ENCODE peak calls at places on chromosome 10, in five cellular contexts. V is kidney tubule cell; Y is central memory CD4-positive, alpha-beta T cell; B is kidney epithelial cell; O is T-helper 9 cell. I is an unnamed sample.

GRCh38 chr10:99983280-99983988 is 26.3 kb downstream of the DNMBP start:
- DNase-seq in V (peak; percentile 54), Y (no peak), B (no peak), O (no peak), I (no peak)

GRCh38 chr10:17406036-17406834 is 48.2 kb downstream of the ST8SIA6 start:
- DNase-seq in V (no peak), Y (no peak), B (no peak), O (no peak), I (no peak)

GRCh38 chr10:2886662-2887061 is 180.7 kb upstream of the PFKP start:
- DNase-seq in V (no peak), Y (no peak), B (no peak), O (no peak), I (no peak)

GRCh38 chr10:97673736-97674525 is 13.1 kb downstream of the AVPI1 start:
- DNase-seq in V (peak; percentile 83), Y (no peak), B (no peak), O (no peak), I (peak; percentile 44)

GRCh38 chr10:5497948-5498730 is 1.2 kb downstream of the CALML5 start:
- DNase-seq in V (no peak), Y (no peak), B (no peak), O (no peak), I (no peak)

GRCh38 chr10:77490512-77490911 is 147.1 kb downstream of the KCNMA1 start:
- DNase-seq in V (no peak), Y (no peak), B (no peak), O (no peak), I (no peak)

GRCh38 chr10:8600192-8600591 is 545.7 kb downstream of the GATA3 start:
- DNase-seq in V (peak; percentile 69), Y (no peak), B (no peak), O (no peak), I (no peak)

GRCh38 chr10:43057231-43057711 is 19.6 kb upstream of the RET start:
- DNase-seq in V (no peak), Y (no peak), B (no peak), O (no peak), I (no peak)

GRCh38 chr10:29719281-29719675 is 84.5 kb upstream of the SVIL start:
- DNase-seq in V (peak; percentile 27), Y (no peak), B (no peak), O (no peak), I (no peak)

GRCh38 chr10:131211965-131212619 is 99.4 kb downstream of the TCERG1L start:
- DNase-seq in V (no peak), Y (no peak), B (no peak), O (no peak), I (no peak)

GRCh38 chr10:45422207-45422606 is 48.2 kb downstream of the ALOX5 start:
- DNase-seq in V (no peak), Y (no peak), B (no peak), O (no peak), I (no peak)

GRCh38 chr10:99805190-99805589 is 22.8 kb downstream of the ABCC2 start:
- DNase-seq in V (no peak), Y (no peak), B (no peak), O (no peak), I (no peak)

GRCh38 chr10:110852255-110852896 is 19.4 kb upstream of the PDCD4 start:
- DNase-seq in V (peak; percentile 94), Y (no peak), B (peak; percentile 75), O (no peak), I (no peak)

GRCh38 chr10:110462308-110463095 is 35.2 kb upstream of the DUSP5 start:
- DNase-seq in V (no peak), Y (no peak), B (no peak), O (no peak), I (no peak)

GRCh38 chr10:29253096-29254029 is 35.5 kb upstream of the LYZL1 start:
- DNase-seq in V (no peak), Y (no peak), B (no peak), O (no peak), I (no peak)

GRCh38 chr10:47139121-47139520 is 160.9 kb upstream of the GDF10 start:
- DNase-seq in V (no peak), Y (no peak), B (no peak), O (no peak), I (no peak)

GRCh38 chr10:12504176-12504575 is 154.8 kb downstream of the CAMK1D start:
- DNase-seq in V (no peak), Y (no peak), B (no peak), O (no peak), I (no peak)

GRCh38 chr10:43202657-43203490 is 64.0 kb downstream of the RASGEF1A start:
- DNase-seq in V (no peak), Y (peak; percentile 14), B (no peak), O (peak; percentile 40), I (no peak)

GRCh38 chr10:73816917-73817729 is 5.7 kb upstream of the NDST2 start:
- DNase-seq in V (peak; percentile 42), Y (no peak), B (no peak), O (no peak), I (no peak)

GRCh38 chr10:119132521-119133345 is 28.8 kb downstream of the DENND10 start:
- DNase-seq in V (no peak), Y (no peak), B (no peak), O (no peak), I (no peak)

GRCh38 chr10:30842185-30842584 is 189.5 kb downstream of the ZNF438 start:
- DNase-seq in V (no peak), Y (no peak), B (no peak), O (no peak), I (no peak)

GRCh38 chr10:110008518-110009339 is 945 bp downstream of the ADD3 start:
- DNase-seq in V (peak; percentile 59), Y (peak; percentile 60), B (no peak), O (peak; percentile 29), I (peak; percentile 65)

I was measured in KBM-7.